ENCODE peak calls at places on chromosomes 7 and 10, in four cellular contexts. Q is activated T-cell treated with anti-CD3 and anti-CD28 coated beads, Interleukin-2, amount 50 U/mL, for 1 hour; V is cardiac muscle cell; I is NCI-H1436. R is an unnamed sample.

GRCh38 chr7:128810997-128811396 is 19.2 kb upstream of the FLNC start:
- DNase-seq in Q (no peak), V (no peak), I (no peak), R (no peak)

GRCh38 chr10:3186365-3186764 is 13.8 kb upstream of the PITRM1 start:
- DNase-seq in Q (no peak), V (no peak), I (no peak), R (no peak)

GRCh38 chr7:68720722-68721121 is 877.6 kb upstream of the AUTS2 start:
- DNase-seq in Q (no peak), V (no peak), I (no peak), R (peak; percentile 84)

GRCh38 chr10:92181575-92181974 is 109.3 kb downstream of the CPEB3 start:
- DNase-seq in Q (no peak), V (no peak), I (no peak), R (no peak)

GRCh38 chr10:130409346-130409745 is 273.2 kb downstream of the GLRX3 start:
- DNase-seq in Q (no peak), V (no peak), I (no peak), R (no peak)

GRCh38 chr10:93816123-93816747 is 58.5 kb downstream of the LGI1 start:
- DNase-seq in Q (peak; percentile 27), V (peak; percentile 78), I (peak; percentile 55), R (peak; percentile 61)

GRCh38 chr7:2688409-2689342 is 674 bp downstream of the AMZ1 start:
- DNase-seq in Q (no peak), V (no peak), I (no peak), R (peak; percentile 35)

GRCh38 chr7:255038-255435 is 34.9 kb upstream of the FOXL3 start:
- DNase-seq in Q (no peak), V (no peak), I (no peak), R (no peak)

GRCh38 chr10:22316286-22317120 is at the start of gene COMMD3:
- DNase-seq in Q (peak; percentile 81), V (peak; percentile 92), I (peak; percentile 85), R (peak; percentile 88)